ENCODE peak calls at places on chromosome 17, in five cellular contexts. F is heart left ventricle, L is sigmoid colon, H is body of pancreas, J is adrenal gland. X is an unnamed sample.

GRCh38 chr17:6427284-6427781 is 7.6 kb downstream of the AIPL1 start:
- DNase-seq in L (no peak), H (no peak), F (no peak), J (no peak), X (no peak)

GRCh38 chr17:59392973-59393679 is 61.7 kb downstream of the YPEL2 start:
- DNase-seq in H (no peak), J (no peak), F (no peak), L (no peak), X (no peak)

GRCh38 chr17:19344311-19345066 is 18.0 kb downstream of the B9D1 start:
- DNase-seq in J (peak; percentile 13), L (peak; percentile 65), F (no peak), H (no peak), X (no peak)

GRCh38 chr17:37176683-37177082 is 199.1 kb upstream of the C17orf78 start:
- DNase-seq in F (no peak), L (no peak), J (no peak), H (no peak), X (no peak)

GRCh38 chr17:69516911-69517310 is 102.4 kb downstream of the MAP2K6 start:
- DNase-seq in J (no peak), F (no peak), H (no peak), L (no peak), X (no peak)

GRCh38 chr17:71217769-71218168 is 903.1 kb upstream of the SOX9 start:
- DNase-seq in H (no peak), L (no peak), F (no peak), J (no peak), X (no peak)

GRCh38 chr17:83117594-83117993 is 38.2 kb downstream of the METRNL start:
- DNase-seq in F (no peak), L (no peak), J (no peak), H (no peak), X (no peak)

GRCh38 chr17:39281806-39282205 is 56.1 kb upstream of the STAC2 start:
- DNase-seq in H (no peak), J (no peak), L (no peak), F (no peak), X (no peak)

GRCh38 chr17:59785091-59785799 is 77.8 kb downstream of the VMP1 start:
- DNase-seq in F (no peak), H (no peak), L (no peak), J (no peak), X (no peak)

GRCh38 chr17:66487121-66487520 is 184.7 kb downstream of the PRKCA start:
- DNase-seq in H (no peak), J (no peak), F (no peak), L (no peak), X (no peak)

GRCh38 chr17:52157603-52158449 is 688 bp downstream of the CA10 start:
- DNase-seq in L (no peak), H (no peak), J (no peak), F (no peak), X (no peak)

GRCh38 chr17:2580156-2580555 is 13.3 kb upstream of the PAFAH1B1 start:
- DNase-seq in J (no peak), F (no peak), H (no peak), L (no peak), X (no peak)

GRCh38 chr17:10681866-10682446 is 15.4 kb downstream of the SCO1 start:
- DNase-seq in F (no peak), L (no peak), J (no peak), H (no peak), X (no peak)

GRCh38 chr17:27523712-27524111 is 67.5 kb downstream of the KSR1 start:
- DNase-seq in J (no peak), L (no peak), F (no peak), H (no peak), X (no peak)

GRCh38 chr17:7440113-7440822 is 956 bp downstream of the FGF11 start:
- DNase-seq in L (peak; percentile 80), F (peak; percentile 82), J (peak; percentile 89), H (peak; percentile 82), X (peak; percentile 77)

GRCh38 chr17:60161598-60162330 is 12.0 kb downstream of the CA4 start:
- DNase-seq in H (peak; percentile 52), F (peak; percentile 61), J (peak; percentile 54), L (no peak), X (no peak)

GRCh38 chr17:48102700-48103378 is 1.6 kb upstream of the CBX1 start:
- DNase-seq in J (peak; percentile 44), H (no peak), F (no peak), L (peak; percentile 61), X (peak; percentile 68)

GRCh38 chr17:45248132-45248936 is 13.6 kb downstream of the SPATA32 start:
- DNase-seq in L (no peak), H (peak; percentile 72), J (no peak), F (no peak), X (no peak)

GRCh38 chr17:74532115-74532514 is 840 bp upstream of the CD300LB start:
- DNase-seq in F (no peak), L (peak; percentile 71), J (peak; percentile 63), H (peak; percentile 19), X (peak; percentile 70)

GRCh38 chr17:44901323-44901965 is 2.2 kb upstream of the EFTUD2 start:
- DNase-seq in F (no peak), H (no peak), L (no peak), J (no peak), X (no peak)

GRCh38 chr17:16199093-16199492 is 16.2 kb downstream of the NCOR1 start:
- DNase-seq in F (no peak), L (no peak), H (no peak), J (no peak), X (no peak)

GRCh38 chr17:29570521-29570920 is 2.0 kb downstream of the TP53I13 start:
- DNase-seq in F (no peak), J (no peak), H (no peak), L (peak; percentile 66), X (peak; percentile 10)

GRCh38 chr17:17910060-17910459 is 62.1 kb downstream of the TOM1L2 start:
- DNase-seq in L (peak; percentile 43), F (no peak), J (no peak), H (no peak), X (no peak)
- TF ChIP-seq POLR2A in L (no peak), F (no peak), J (no peak), H (no peak), X (no peak)

GRCh38 chr17:21157586-21158370 is 31.0 kb downstream of the DHRS7B start:
- DNase-seq in F (no peak), J (no peak), H (no peak), L (no peak), X (no peak)
- H3K4me1 ChIP-seq in F (peaks cover 27% of the 10 kb centered on the region), J (no peaks in the 10 kb centered on the region), H (peaks cover 19% of the 10 kb centered on the region), L (peaks cover 17% of the 10 kb centered on the region), X (peaks cover 12% of the 10 kb centered on the region)

GRCh38 chr17:49907279-49907678 is 59.4 kb upstream of the TAC4 start:
- DNase-seq in H (no peak), L (no peak), F (no peak), J (no peak), X (no peak)

GRCh38 chr17:49903523-49903922 is 55.7 kb upstream of the TAC4 start:
- DNase-seq in F (no peak), H (no peak), L (no peak), J (no peak), X (no peak)

GRCh38 chr17:49906511-49907136 is 58.8 kb upstream of the TAC4 start:
- DNase-seq in L (no peak), H (no peak), J (no peak), F (no peak), X (no peak)

GRCh38 chr17:49901460-49902331 is 53.8 kb upstream of the TAC4 start:
- DNase-seq in J (no peak), H (peak; percentile 39), L (no peak), F (no peak), X (no peak)

DNA sequence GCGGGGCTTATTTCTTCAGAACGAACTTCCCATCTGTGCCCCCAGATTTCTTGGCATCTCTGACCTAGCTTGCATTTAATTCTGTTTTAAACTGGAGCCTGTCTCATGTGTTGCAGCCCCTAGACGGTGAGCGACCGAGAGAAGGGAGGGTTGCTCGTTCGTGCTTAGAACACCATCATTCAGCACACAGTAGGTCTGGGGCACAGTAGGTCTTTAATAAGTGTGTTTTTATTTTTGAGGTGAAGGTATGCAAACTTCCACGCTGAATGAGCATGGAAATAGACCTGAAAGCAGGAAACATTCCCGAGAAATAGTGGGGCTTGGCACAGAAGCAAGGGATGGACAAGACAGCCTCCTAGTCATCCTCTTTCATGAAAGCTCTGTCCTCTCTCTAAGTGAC is 57.0 kb upstream of the TAC4 start:
- DNase-seq in J (no peak), F (no peak), H (no peak), L (no peak), X (no peak)
- H3K27me3 ChIP-seq in J (peaks cover 59% of the 10 kb centered on the region), F (peaks cover 40% of the 10 kb centered on the region), H (no peaks in the 10 kb centered on the region), L (peaks cover 29% of the 10 kb centered on the region), X (no peaks in the 10 kb centered on the region)

GRCh38 chr17:32127156-32127897 is 15.0 kb upstream of the RHOT1 start:
- DNase-seq in H (peak; percentile 74), J (peak; percentile 92), L (peak; percentile 93), F (peak; percentile 94), X (peak; percentile 87)
- TF ChIP-seq POLR2A in H (no peak), J (peak; percentile 25), L (no peak), F (peak; percentile 48), X (no peak)

GRCh38 chr17:77307479-77308198 is 166.9 kb downstream of the SEC14L1 start:
- DNase-seq in F (no peak), H (no peak), J (no peak), L (no peak), X (no peak)
- H3K4me1 ChIP-seq in F (peaks cover 20% of the 10 kb centered on the region), H (peaks cover 47% of the 10 kb centered on the region), J (peaks cover 10% of the 10 kb centered on the region), L (peaks cover 35% of the 10 kb centered on the region), X (peaks cover 17% of the 10 kb centered on the region)

GRCh38 chr17:40915199-40915661 is 22.2 kb downstream of the KRT23 start:
- DNase-seq in J (no peak), F (no peak), L (no peak), H (no peak), X (no peak)

GRCh38 chr17:40909755-40910154 is 24.7 kb upstream of the KRT20 start:
- DNase-seq in F (no peak), L (no peak), H (no peak), J (no peak), X (no peak)

GRCh38 chr17:40914456-40914855 is 23.0 kb downstream of the KRT23 start:
- DNase-seq in J (no peak), H (no peak), L (no peak), F (no peak), X (no peak)

GRCh38 chr17:40910441-40910841 is 25.4 kb upstream of the KRT20 start:
- DNase-seq in J (no peak), F (no peak), H (no peak), L (no peak), X (no peak)

DNA sequence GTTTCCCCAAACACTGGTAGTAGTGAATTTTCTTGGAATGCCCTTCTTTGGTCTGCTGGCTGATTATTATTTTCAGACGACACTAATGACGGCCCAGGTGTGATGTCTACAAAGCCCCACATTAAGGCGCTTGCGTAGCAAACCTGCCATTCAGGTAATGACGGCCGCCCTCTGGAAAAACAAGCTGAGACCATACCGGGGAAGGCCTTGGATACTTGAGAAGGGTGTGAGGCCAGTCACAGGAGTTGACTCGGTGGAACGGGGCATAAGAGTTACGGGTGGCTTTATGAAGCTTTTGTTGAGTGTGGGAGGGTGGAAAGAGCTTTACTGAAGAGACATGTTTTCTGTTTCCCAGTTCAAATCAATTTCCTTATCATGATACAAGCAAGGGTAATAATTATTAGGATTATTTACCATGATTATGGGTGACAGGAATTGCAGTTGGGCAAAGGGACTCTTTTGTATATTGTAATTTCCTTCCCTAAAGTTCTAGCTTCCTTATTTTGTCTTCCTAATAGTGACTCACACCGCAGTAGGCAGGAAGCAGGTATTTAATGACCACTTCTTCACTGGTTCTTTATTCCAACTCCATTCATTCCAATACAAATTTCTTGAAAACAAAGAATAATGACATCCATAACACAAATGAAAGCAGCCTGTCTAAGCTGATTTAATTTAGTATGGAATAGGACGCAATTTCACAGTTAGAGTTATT is 24.8 kb downstream of the KRT23 start:
- DNase-seq in L (no peak), H (no peak), J (no peak), F (no peak), X (no peak)
- H3K27me3 ChIP-seq in L (no peaks in the 10 kb centered on the region), H (no peaks in the 10 kb centered on the region), J (peaks cover 8% of the 10 kb centered on the region), F (no peaks in the 10 kb centered on the region), X (no peaks in the 10 kb centered on the region)